ENCODE peak calls at places on chromosomes 3 and 15, in six cellular contexts. P, W, E, T, V and Z are unnamed samples.

GRCh38 chr3:119679874-119680273 is 2.7 kb upstream of the COX17 start:
- DNase-seq in P (no peak), E (no peak), V (no peak), W (no peak), T (no peak), Z (no peak)

GRCh38 chr15:26891448-26891881 is 24.6 kb downstream of the GABRA5 start:
- DNase-seq in P (no peak), E (peak), V (peak), W (no peak), T (no peak), Z (no peak)

GRCh38 chr3:31227152-31227581 is 305.6 kb upstream of the STT3B start:
- DNase-seq in P (no peak), E (no peak), V (no peak), T (no peak), W (no peak), Z (no peak)

GRCh38 chr3:150278843-150279341 is 129.2 kb upstream of the TSC22D2 start:
- DNase-seq in T (no peak), W (no peak), E (no peak), P (no peak), V (no peak), Z (no peak)

GRCh38 chr15:48317221-48317620 is 14.0 kb upstream of the DUT start:
- DNase-seq in V (no peak), P (no peak), W (no peak), E (no peak), T (no peak), Z (no peak)

GRCh38 chr15:85125056-85125661 is 143.5 kb downstream of the PDE8A start:
- DNase-seq in T (no peak), P (no peak), V (peak), E (no peak), W (no peak), Z (no peak)

GRCh38 chr15:44319385-44319784 is 30.9 kb downstream of the GOLM2 start:
- DNase-seq in P (no peak), E (no peak), T (no peak), W (no peak), V (no peak), Z (no peak)

GRCh38 chr3:109553573-109554371 is 216.4 kb upstream of the DPPA4 start:
- DNase-seq in P (no peak), T (no peak), V (no peak), W (no peak), E (no peak), Z (no peak)

GRCh38 chr15:45099549-45100165 is 14.3 kb downstream of the DUOX2 start:
- DNase-seq in P (no peak), T (no peak), E (no peak), W (no peak), V (no peak), Z (no peak)

GRCh38 chr15:77538011-77538410 is 94.7 kb downstream of the LINGO1 start:
- DNase-seq in W (no peak), V (no peak), P (no peak), E (no peak), T (peak), Z (no peak)

GRCh38 chr3:112097378-112097777 is 11.2 kb downstream of the C3orf52 start:
- DNase-seq in E (no peak), T (no peak), W (peak), P (no peak), V (peak), Z (no peak)

GRCh38 chr15:31299588-31300207 is 26.9 kb upstream of the KLF13 start:
- DNase-seq in E (peak), P (no peak), V (no peak), T (peak), W (no peak), Z (no peak)

GRCh38 chr15:91855684-91856553 is 2.4 kb downstream of the SLCO3A1 start:
- DNase-seq in E (no peak), P (peak), W (no peak), V (no peak), T (no peak), Z (no peak)

GRCh38 chr3:146142757-146143156 is 18.2 kb downstream of the PLOD2 start:
- DNase-seq in P (no peak), W (no peak), T (no peak), E (no peak), V (peak), Z (no peak)

GRCh38 chr3:166283856-166284255 is 446.6 kb upstream of the BCHE start:
- DNase-seq in T (no peak), P (no peak), V (peak), E (no peak), W (no peak), Z (no peak)

GRCh38 chr3:121660356-121661171 is at the start of gene HCLS1:
- DNase-seq in W (no peak), E (peak), P (peak), V (peak), T (peak), Z (peak)

GRCh38 chr3:97815149-97815917 is 6.5 kb upstream of the CRYBG3 start:
- DNase-seq in E (no peak), W (no peak), P (no peak), V (no peak), T (no peak), Z (peak)

GRCh38 chr3:7793786-7794185 is 707.8 kb upstream of the LMCD1 start:
- DNase-seq in T (no peak), V (no peak), P (no peak), W (no peak), E (no peak), Z (no peak)

GRCh38 chr3:32882603-32883025 is 64.8 kb downstream of the TRIM71 start:
- DNase-seq in T (no peak), P (no peak), E (no peak), V (no peak), W (no peak), Z (no peak)

GRCh38 chr3:151008699-151009098 is 36.2 kb upstream of the CLRN1 start:
- DNase-seq in E (no peak), P (no peak), T (no peak), V (peak), W (no peak), Z (no peak)

GRCh38 chr15:99343836-99344551 is 92.7 kb downstream of the LRRC28 start:
- DNase-seq in E (peak), T (no peak), W (no peak), V (peak), P (no peak), Z (peak)

GRCh38 chr3:184379375-184380209 is at the start of gene CHRD:
- DNase-seq in E (no peak), P (no peak), T (no peak), W (no peak), V (no peak), Z (no peak)
- H3K4me3 ChIP-seq in E (peak), P (peak), T (peak), W (peak), V (no peak), Z (peak)

GRCh38 chr3:188214442-188214841 is 60.5 kb downstream of the LPP start:
- DNase-seq in E (no peak), P (peak), W (no peak), T (no peak), V (no peak), Z (no peak)
- H3K4me3 ChIP-seq in E (no peak), P (no peak), W (peak), T (no peak), V (no peak), Z (no peak)

GRCh38 chr3:52444860-52445793 is at the start of gene SEMA3G:
- DNase-seq in W (peak), P (peak), V (peak), E (peak), T (peak), Z (peak)
- H3K4me3 ChIP-seq in W (peak), P (peak), V (no peak), E (peak), T (peak), Z (no peak)

GRCh38 chr15:41559239-41559488 is 152 bp downstream of the TYRO3 start:
- DNase-seq in E (no peak), T (no peak), V (no peak), W (no peak), P (no peak), Z (no peak)

GRCh38 chr15:41559489-41560177 is 621 bp downstream of the TYRO3 start:
- DNase-seq in P (no peak), E (no peak), T (no peak), V (no peak), W (no peak), Z (no peak)

GRCh38 chr15:41558400-41559238 is at the start of gene TYRO3:
- DNase-seq in T (peak), P (peak), E (peak), W (no peak), V (peak), Z (peak)

GRCh38 chr15:41556657-41557056 is 2.4 kb upstream of the TYRO3 start:
- DNase-seq in T (no peak), V (no peak), E (no peak), P (no peak), W (no peak), Z (no peak)

DNA sequence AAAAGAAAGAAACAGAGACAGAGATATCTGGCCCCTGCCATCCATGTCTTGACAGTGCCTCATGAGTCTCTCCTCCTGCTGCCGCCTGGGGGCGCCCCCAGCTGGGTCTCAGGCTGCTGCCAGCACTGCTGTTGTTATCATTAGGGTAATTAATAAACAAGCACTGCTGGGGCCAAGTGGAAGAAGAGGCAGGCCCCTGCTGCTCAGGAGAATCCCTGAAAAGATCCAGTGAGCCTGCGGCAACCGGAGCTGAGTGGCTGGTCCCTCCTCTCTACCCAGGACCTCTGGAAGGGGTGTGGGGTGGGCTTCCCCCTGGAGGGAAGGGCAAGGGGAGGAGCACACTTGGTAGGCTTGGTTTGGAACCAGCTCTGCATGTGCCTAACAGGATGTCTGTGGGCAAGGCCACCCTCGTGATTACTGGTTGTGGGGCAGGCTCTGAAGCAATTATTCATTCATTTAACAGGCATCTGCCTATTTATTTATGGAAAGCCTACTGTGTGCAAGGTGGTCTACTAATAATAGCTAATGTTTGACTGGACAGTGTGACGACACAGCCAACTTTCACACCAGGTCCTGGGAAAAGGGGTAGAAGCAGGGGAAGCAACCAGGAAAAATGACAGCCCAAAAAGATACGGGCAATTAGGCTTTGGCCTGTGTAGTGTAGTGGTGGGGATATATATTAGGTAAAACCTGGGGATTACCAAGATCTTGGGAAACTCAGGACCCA is 1.2 kb upstream of the TYRO3 start:
- DNase-seq in W (no peak), P (peak), T (peak), E (peak), V (peak), Z (peak)
- H3K4me3 ChIP-seq in W (peak), P (peak), T (peak), E (no peak), V (no peak), Z (no peak)

GRCh38 chr15:65027593-65027992 is 1.8 kb downstream of the MTFMT start:
- DNase-seq in E (no peak), T (no peak), V (no peak), W (no peak), P (no peak), Z (no peak)

GRCh38 chr15:65026756-65027155 is 2.7 kb downstream of the MTFMT start:
- DNase-seq in W (no peak), E (no peak), V (no peak), T (no peak), P (no peak), Z (no peak)

GRCh38 chr15:65028921-65029735 is at the start of gene MTFMT:
- DNase-seq in E (peak), W (peak), T (peak), P (peak), V (peak), Z (peak)

GRCh38 chr15:65028338-65028737 is 1.1 kb downstream of the MTFMT start:
- DNase-seq in T (no peak), W (no peak), P (no peak), V (no peak), E (no peak), Z (no peak)

DNA sequence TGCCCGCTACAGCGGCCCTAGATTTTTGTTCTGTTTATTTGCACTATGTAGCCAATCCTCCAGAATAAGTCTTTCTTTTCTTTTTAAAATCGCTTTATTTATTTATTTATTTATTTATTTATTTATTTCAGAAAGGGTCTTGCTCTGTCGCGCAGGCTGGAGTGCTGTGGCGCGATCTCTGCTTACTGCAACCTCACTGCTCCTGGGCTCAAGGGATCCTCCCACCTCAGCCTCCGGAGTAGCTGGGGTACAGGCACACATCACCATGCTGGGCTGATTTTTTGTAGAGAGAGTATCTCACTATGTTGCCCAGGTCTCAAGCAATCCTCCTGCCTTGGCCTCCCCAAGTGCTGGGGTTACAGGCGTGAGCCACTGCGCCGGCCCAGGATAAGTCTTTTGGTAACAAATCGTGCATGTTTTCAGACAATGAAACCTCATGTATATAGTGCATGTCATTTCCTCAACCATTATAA is 333 bp upstream of the MTFMT start:
- DNase-seq in T (no peak), E (no peak), V (no peak), P (no peak), W (no peak), Z (no peak)
- H3K4me3 ChIP-seq in T (peak), E (peak), V (peak), P (peak), W (peak), Z (peak)

GRCh38 chr15:63243101-63243500 is 34.3 kb upstream of the APH1B start:
- DNase-seq in V (peak), P (no peak), W (no peak), T (no peak), E (peak), Z (no peak)

GRCh38 chr15:63244399-63244798 is 33.0 kb upstream of the APH1B start:
- DNase-seq in V (peak), P (no peak), T (no peak), W (no peak), E (no peak), Z (no peak)

GRCh38 chr15:63241316-63241715 is 36.1 kb upstream of the APH1B start:
- DNase-seq in P (no peak), T (no peak), V (no peak), E (no peak), W (no peak), Z (no peak)

GRCh38 chr15:63244976-63245645 is 32.3 kb upstream of the APH1B start:
- DNase-seq in T (no peak), V (peak), E (no peak), P (no peak), W (no peak), Z (no peak)

DNA sequence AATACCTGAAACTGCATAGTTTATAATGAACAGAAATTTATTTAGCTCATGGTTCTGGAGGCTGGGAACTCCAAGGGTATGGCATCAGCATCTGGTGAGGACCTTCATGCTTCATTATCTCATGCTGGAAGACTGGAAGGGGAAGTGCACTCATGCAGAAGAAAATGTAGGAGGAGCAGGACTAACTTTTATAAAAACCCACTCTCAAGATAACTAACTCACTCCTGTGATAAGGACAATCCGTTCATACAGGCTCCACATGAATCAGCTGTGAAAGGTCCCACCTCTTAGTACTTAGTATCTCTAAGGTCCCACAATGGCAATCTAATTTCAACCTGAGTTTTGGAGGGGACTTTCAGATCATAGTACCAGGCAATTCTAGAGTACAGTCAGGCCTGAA is 33.6 kb upstream of the APH1B start:
- DNase-seq in P (no peak), T (no peak), W (no peak), V (no peak), E (no peak), Z (no peak)
- H3K4me3 ChIP-seq in P (no peak), T (no peak), W (no peak), V (no peak), E (no peak), Z (no peak)

DNA sequence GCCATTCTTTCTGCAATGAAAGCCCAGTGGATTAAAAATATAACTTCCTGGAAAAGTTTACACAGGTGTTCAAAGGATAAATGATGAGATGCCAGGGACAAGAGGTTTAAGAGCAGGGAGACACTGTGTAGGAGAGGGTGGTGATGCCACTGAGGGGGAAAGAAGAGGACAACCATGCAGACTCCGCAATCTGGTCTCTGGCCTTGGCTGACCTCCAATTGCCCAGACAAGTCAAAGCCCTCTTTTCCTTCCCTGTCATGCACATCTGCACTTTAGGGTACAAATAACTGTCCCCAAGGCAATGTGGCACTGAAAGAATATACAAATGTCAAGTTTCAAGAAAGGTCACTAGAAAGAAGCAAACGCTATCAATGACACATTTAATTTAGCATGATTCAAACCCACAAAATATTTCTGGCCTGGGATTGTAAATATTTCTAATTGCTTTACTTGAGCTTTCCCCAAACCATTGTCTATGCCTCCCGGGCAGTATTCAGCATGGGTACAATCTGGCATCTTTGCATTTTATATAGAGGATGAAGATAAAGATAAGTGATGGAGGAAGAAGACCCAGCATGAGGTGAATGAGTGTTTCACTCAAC is 319.4 kb downstream of the PLCL2 start:
- DNase-seq in P (no peak), V (no peak), W (no peak), E (no peak), T (no peak), Z (no peak)
- H3K4me3 ChIP-seq in P (no peak), V (no peak), W (no peak), E (no peak), T (no peak), Z (no peak)

GRCh38 chr3:62293051-62293780 is 80.1 kb downstream of the FEZF2 start:
- DNase-seq in T (no peak), E (no peak), P (no peak), W (no peak), V (no peak), Z (no peak)

GRCh38 chr3:62295571-62295970 is 77.8 kb downstream of the FEZF2 start:
- DNase-seq in E (no peak), T (no peak), V (no peak), P (no peak), W (no peak), Z (no peak)

GRCh38 chr3:62284442-62284841 is 88.9 kb downstream of the FEZF2 start:
- DNase-seq in W (no peak), V (no peak), P (no peak), E (no peak), T (no peak), Z (no peak)

GRCh38 chr3:62287528-62287927 is 85.8 kb downstream of the FEZF2 start:
- DNase-seq in V (no peak), T (no peak), P (no peak), E (no peak), W (no peak), Z (no peak)

GRCh38 chr3:62289922-62290321 is 83.4 kb downstream of the FEZF2 start:
- DNase-seq in E (no peak), V (no peak), T (no peak), P (no peak), W (no peak), Z (no peak)
- H3K4me3 ChIP-seq in E (no peak), V (no peak), T (no peak), P (no peak), W (no peak), Z (no peak)

DNA sequence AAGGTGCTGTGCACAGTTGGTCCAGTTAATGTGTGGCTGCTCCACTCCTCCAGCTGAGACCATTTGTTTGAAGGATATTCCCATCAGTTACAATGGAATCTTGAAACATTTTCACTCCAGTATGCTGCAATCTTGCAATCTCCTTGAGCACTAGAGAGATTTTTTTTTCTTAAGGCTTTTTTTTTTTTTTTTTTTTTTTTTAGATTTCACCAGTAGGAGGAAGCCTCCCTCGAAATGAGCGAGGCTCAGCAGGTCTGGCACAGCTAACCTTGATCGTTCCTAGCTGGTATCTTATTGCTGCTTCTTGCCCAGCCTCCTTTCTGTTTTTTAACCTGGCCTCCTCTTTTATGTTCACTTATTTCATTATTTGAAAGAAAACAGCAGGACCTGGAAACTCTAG is 48.1 kb downstream of the RAP2B start:
- DNase-seq in T (no peak), V (peak), E (no peak), P (no peak), W (no peak), Z (no peak)
- H3K4me3 ChIP-seq in T (no peak), V (no peak), E (no peak), P (no peak), W (no peak), Z (no peak)

DNA sequence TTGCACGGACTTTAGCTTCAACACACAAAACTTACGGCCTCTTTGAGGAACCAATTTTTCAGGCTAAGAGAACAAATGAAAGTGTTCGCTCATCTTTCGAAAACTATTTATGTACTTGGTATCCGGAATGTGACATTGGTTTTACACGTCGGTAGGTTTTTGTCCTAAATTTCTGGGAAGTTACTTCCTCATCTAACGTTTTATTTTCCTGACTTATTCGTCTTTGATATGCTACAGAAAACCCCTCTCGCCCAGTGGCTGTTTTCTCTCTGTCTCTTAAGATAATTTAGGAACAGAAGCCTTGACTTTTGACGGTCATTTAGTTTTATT is 879 bp upstream of the GREM1 start:
- DNase-seq in W (no peak), E (no peak), V (no peak), P (no peak), T (no peak), Z (no peak)
- H3K4me3 ChIP-seq in W (peak), E (peak), V (peak), P (peak), T (no peak), Z (no peak)